ENCODE peak calls at places on chromosomes 2 and 18, in eight cellular contexts. S, B, I, W, N, H, Z and Q are unnamed samples.

GRCh38 chr2:164538250-164538866 is 82.9 kb downstream of the GRB14 start:
- DNase-seq in S (peak), B (peak), I (peak), W (no peak), N (peak), H (no peak), Z (no peak), Q (peak)

GRCh38 chr2:160275646-160276045 is 75.6 kb upstream of the ITGB6 start:
- DNase-seq in S (no peak), B (no peak), I (no peak), W (no peak), N (no peak), H (no peak), Z (no peak), Q (no peak)

GRCh38 chr2:134499307-134499706 is 219.5 kb downstream of the TMEM163 start:
- DNase-seq in S (no peak), B (no peak), I (no peak), W (no peak), N (no peak), H (no peak), Z (no peak), Q (no peak)

GRCh38 chr2:157178865-157179264 is 78.6 kb upstream of the GALNT5 start:
- DNase-seq in S (no peak), B (no peak), I (no peak), W (no peak), N (no peak), H (no peak), Z (no peak), Q (no peak)

GRCh38 chr2:128793414-128793813 is 474.7 kb upstream of the HS6ST1 start:
- DNase-seq in S (no peak), B (no peak), I (no peak), W (no peak), N (no peak), H (no peak), Z (no peak), Q (no peak)

GRCh38 chr18:23433360-23433759 is 19.7 kb upstream of the RIOK3 start:
- DNase-seq in S (no peak), B (no peak), I (no peak), W (no peak), N (no peak), H (no peak), Z (no peak), Q (peak)

GRCh38 chr2:603869-604268 is 73.3 kb downstream of the TMEM18 start:
- DNase-seq in S (no peak), B (peak), I (no peak), W (no peak), N (no peak), H (no peak), Z (no peak), Q (no peak)

GRCh38 chr2:100246163-100247145 is 75.8 kb downstream of the LONRF2 start:
- DNase-seq in S (peak), B (peak), I (no peak), W (no peak), N (no peak), H (no peak), Z (no peak), Q (no peak)

GRCh38 chr2:96772903-96773675 is 12.4 kb downstream of the CNNM4 start:
- DNase-seq in S (no peak), B (no peak), I (no peak), W (no peak), N (no peak), H (no peak), Z (no peak), Q (no peak)

GRCh38 chr2:165718811-165719210 is 75.2 kb downstream of the GALNT3 start:
- DNase-seq in S (no peak), B (no peak), I (no peak), W (no peak), N (no peak), H (no peak), Z (no peak), Q (no peak)

GRCh38 chr2:215517391-215517790 is 81.5 kb upstream of the FN1 start:
- DNase-seq in S (no peak), B (no peak), I (no peak), W (no peak), N (no peak), H (no peak), Z (no peak), Q (no peak)

GRCh38 chr2:120885311-120885710 is 149.6 kb downstream of the GLI2 start:
- DNase-seq in S (no peak), B (no peak), I (peak), W (no peak), N (no peak), H (no peak), Z (no peak), Q (no peak)

GRCh38 chr2:1598041-1598710 is 146.1 kb downstream of the PXDN start:
- DNase-seq in S (no peak), B (no peak), I (no peak), W (no peak), N (no peak), H (no peak), Z (no peak), Q (no peak)

GRCh38 chr2:188610827-188611226 is 319.2 kb downstream of the GULP1 start:
- DNase-seq in S (no peak), B (peak), I (no peak), W (no peak), N (no peak), H (no peak), Z (no peak), Q (peak)

GRCh38 chr2:145807978-145808377 is 1288.1 kb upstream of the ZEB2 start:
- DNase-seq in S (no peak), B (no peak), I (no peak), W (no peak), N (no peak), H (no peak), Z (no peak), Q (peak)

GRCh38 chr2:230921806-230922595 is 3.0 kb downstream of the GPR55 start:
- DNase-seq in S (no peak), B (no peak), I (no peak), W (no peak), N (no peak), H (no peak), Z (no peak), Q (peak)

GRCh38 chr2:230922951-230923717 is 1.9 kb downstream of the GPR55 start:
- DNase-seq in S (no peak), B (no peak), I (no peak), W (no peak), N (no peak), H (no peak), Z (no peak), Q (no peak)

GRCh38 chr2:230919681-230920080 is 5.4 kb downstream of the GPR55 start:
- DNase-seq in S (no peak), B (no peak), I (no peak), W (no peak), N (no peak), H (no peak), Z (no peak), Q (no peak)

GRCh38 chr2:230919240-230919639 is 5.8 kb downstream of the GPR55 start:
- DNase-seq in S (no peak), B (no peak), I (no peak), W (no peak), N (no peak), H (no peak), Z (no peak), Q (no peak)

GRCh38 chr2:230920167-230920566 is 4.9 kb downstream of the GPR55 start:
- DNase-seq in S (no peak), B (no peak), I (no peak), W (no peak), N (no peak), H (no peak), Z (no peak), Q (no peak)
- H3K4me3 ChIP-seq in S (no peak), B (no peak), I (no peak), W (no peak), N (no peak), H (no peak), Z (no peak), Q (no peak)

DNA sequence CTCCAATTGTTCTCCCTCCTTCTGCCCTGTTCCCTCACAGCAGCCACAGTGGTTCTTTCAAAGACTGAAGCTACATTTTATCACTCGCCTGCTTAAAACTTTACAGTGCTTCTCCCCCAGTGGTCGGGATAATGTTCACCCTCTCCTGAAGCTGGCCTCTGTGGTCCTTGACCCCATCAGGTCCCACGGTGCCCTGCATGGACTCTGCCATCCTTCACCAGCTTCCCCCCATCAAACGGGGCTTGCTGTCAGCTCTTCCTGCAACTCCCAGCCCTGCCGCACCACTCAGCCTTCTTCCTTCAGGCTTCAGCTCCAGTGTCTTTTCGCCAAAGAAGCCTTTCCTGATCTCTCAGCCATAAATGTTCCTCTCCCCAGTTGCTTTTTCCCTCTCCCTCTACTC is 118.1 kb downstream of the NEDD4L start:
- DNase-seq in S (no peak), B (no peak), I (no peak), W (no peak), N (no peak), H (no peak), Z (no peak), Q (no peak)
- H3K27ac ChIP-seq in S (no peak), B (no peak), I (no peak), W (no peak), N (no peak), H (no peak), Z (no peak), Q (no peak)

GRCh38 chr2:177211148-177211547 is 1.4 kb upstream of the HNRNPA3 start:
- DNase-seq in S (no peak), B (no peak), I (no peak), W (no peak), N (no peak), H (no peak), Z (no peak), Q (no peak)
- H3K4me3 ChIP-seq in S (peak), B (no peak), I (peak), W (peak), N (peak), H (no peak), Z (peak), Q (peak)

DNA sequence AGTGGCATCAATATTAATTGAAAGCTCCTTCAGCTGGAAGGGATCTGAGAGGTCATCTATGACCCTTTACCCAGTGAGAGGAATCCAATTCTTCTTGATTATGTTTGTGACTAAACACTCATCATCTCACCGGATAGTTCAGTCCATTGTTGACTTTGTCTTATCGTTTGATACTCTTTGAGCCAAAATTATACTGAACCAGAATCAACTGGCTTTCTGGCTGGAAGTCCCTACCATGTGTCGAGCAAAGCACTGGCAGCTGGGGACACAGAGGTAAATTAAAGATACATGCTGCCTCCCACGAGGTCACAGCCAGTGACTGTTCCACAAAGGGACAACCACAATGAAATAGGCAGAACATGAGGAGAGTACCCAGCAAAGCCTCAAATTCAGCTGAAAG is 91.4 kb upstream of the FHL2 start:
- DNase-seq in S (no peak), B (no peak), I (no peak), W (no peak), N (no peak), H (no peak), Z (no peak), Q (no peak)
- H3K27ac ChIP-seq in S (no peak), B (no peak), I (no peak), W (peak), N (no peak), H (no peak), Z (no peak), Q (no peak)

GRCh38 chr2:159155791-159156190 is 130.7 kb downstream of the WDSUB1 start:
- DNase-seq in S (no peak), B (no peak), I (no peak), W (no peak), N (no peak), H (no peak), Z (no peak), Q (no peak)
- H3K4me3 ChIP-seq in S (no peak), B (no peak), I (no peak), W (no peak), N (no peak), H (no peak), Z (no peak), Q (no peak)

DNA sequence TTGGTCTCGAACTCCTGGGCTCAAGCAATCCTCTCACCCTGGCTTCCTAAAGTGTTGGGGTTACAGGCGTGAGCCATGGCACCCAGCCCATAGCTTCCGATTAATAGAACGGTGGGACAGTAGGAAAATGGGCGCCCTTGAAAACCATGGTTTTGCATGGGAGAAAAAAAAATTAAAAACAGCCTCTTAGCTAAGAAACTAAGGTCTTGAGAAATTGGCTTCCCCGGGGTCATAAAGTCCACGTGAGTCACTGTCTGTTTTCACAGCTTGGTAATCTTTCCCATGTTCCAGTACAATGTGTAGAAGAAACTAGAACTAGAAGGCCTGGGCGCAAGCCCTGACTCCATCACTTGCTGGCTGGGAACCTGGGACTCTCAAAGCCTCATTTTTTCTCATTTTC is 20.7 kb downstream of the B3GNT2 start:
- DNase-seq in S (no peak), B (no peak), I (no peak), W (no peak), N (no peak), H (no peak), Z (no peak), Q (peak)
- H3K27ac ChIP-seq in S (no peak), B (no peak), I (no peak), W (peak), N (no peak), H (no peak), Z (no peak), Q (no peak)

GRCh38 chr2:237697586-237698337 is 70.4 kb downstream of the LRRFIP1 start:
- DNase-seq in S (peak), B (no peak), I (peak), W (no peak), N (no peak), H (no peak), Z (no peak), Q (no peak)

GRCh38 chr2:237698338-237698694 is 70.9 kb downstream of the LRRFIP1 start:
- DNase-seq in S (peak), B (no peak), I (peak), W (no peak), N (no peak), H (no peak), Z (no peak), Q (no peak)

GRCh38 chr2:237694423-237695194 is 67.2 kb downstream of the LRRFIP1 start:
- DNase-seq in S (peak), B (no peak), I (peak), W (no peak), N (no peak), H (no peak), Z (no peak), Q (no peak)

GRCh38 chr2:237695201-237695780 is 67.9 kb downstream of the LRRFIP1 start:
- DNase-seq in S (peak), B (no peak), I (peak), W (no peak), N (peak), H (no peak), Z (no peak), Q (peak)

DNA sequence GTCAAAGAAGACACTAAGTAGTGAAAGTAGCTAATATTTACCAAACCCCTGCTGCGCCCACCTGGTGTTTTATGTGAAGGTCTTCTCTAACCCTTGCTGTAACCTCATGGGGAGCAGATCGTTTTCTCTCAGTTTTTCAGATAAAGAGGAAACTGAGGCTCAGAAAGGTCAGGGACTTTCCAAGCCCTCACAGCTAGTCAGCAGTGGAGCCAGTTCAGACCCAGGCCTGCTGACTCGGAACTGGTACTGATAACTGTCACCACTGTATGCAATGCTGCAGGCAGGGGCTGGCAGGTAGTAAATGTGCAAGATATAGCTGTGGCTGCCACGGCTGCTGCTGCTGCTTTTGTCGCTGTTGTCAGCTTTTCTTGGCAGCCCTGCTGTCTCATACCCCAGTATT is 69.1 kb downstream of the LRRFIP1 start:
- DNase-seq in S (peak), B (no peak), I (peak), W (no peak), N (no peak), H (no peak), Z (no peak), Q (no peak)
- H3K4me3 ChIP-seq in S (peak), B (no peak), I (peak), W (no peak), N (no peak), H (peak), Z (peak), Q (no peak)

GRCh38 chr18:56316727-56317126 is 321.7 kb downstream of the TXNL1 start:
- DNase-seq in S (no peak), B (no peak), I (no peak), W (no peak), N (no peak), H (no peak), Z (no peak), Q (no peak)

GRCh38 chr18:56309104-56309503 is 329.3 kb downstream of the TXNL1 start:
- DNase-seq in S (no peak), B (no peak), I (no peak), W (no peak), N (no peak), H (no peak), Z (no peak), Q (no peak)

GRCh38 chr18:56312554-56312953 is 325.8 kb downstream of the TXNL1 start:
- DNase-seq in S (no peak), B (no peak), I (no peak), W (no peak), N (no peak), H (no peak), Z (no peak), Q (no peak)

GRCh38 chr18:56315363-56315762 is 323.0 kb downstream of the TXNL1 start:
- DNase-seq in S (no peak), B (no peak), I (no peak), W (no peak), N (peak), H (no peak), Z (no peak), Q (no peak)

GRCh38 chr18:56314396-56314795 is 324.0 kb downstream of the TXNL1 start:
- DNase-seq in S (no peak), B (peak), I (no peak), W (no peak), N (no peak), H (no peak), Z (no peak), Q (peak)
- H3K27ac ChIP-seq in S (no peak), B (no peak), I (no peak), W (no peak), N (no peak), H (no peak), Z (no peak), Q (no peak)

DNA sequence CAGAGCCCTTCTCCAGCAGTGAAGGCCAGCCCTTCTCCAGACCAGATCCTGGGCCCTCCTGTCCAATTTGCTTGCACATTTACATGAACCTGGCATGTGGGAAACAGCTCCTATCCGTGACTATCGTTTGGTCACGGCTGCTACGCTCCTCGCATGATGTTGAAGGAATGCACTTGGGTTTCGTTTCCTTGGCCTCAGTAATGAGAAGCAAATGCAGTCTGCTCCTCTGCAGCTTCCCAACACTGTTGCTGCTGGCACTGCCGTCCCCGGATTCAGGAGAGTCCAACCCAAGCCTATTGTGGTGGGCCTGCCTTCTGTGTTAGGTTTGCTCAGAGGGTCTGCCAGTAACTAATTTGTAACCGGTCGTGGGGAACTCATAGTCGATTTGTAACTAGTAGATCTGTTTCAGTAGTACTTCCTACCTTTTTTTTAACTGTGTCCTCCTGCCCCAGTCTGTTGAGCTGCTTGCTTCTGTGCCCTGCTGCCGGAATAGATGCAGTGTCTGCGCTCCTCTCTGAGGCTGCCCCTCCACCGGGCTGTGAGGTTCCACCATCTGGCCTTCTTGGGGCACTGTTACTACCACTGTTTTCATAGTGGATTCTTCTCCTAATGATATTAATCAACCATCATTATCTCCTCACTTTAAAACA is 58.4 kb downstream of the WDSUB1 start:
- DNase-seq in S (no peak), B (no peak), I (no peak), W (no peak), N (no peak), H (no peak), Z (no peak), Q (no peak)
- H3K4me3 ChIP-seq in S (no peak), B (no peak), I (no peak), W (no peak), N (no peak), H (no peak), Z (no peak), Q (no peak)

GRCh38 chr2:123164216-123164615 is 860.9 kb upstream of the CNTNAP5 start:
- DNase-seq in S (no peak), B (no peak), I (no peak), W (no peak), N (no peak), H (no peak), Z (no peak), Q (no peak)

GRCh38 chr2:123162400-123163016 is 862.6 kb upstream of the CNTNAP5 start:
- DNase-seq in S (no peak), B (no peak), I (no peak), W (no peak), N (no peak), H (no peak), Z (no peak), Q (no peak)

DNA sequence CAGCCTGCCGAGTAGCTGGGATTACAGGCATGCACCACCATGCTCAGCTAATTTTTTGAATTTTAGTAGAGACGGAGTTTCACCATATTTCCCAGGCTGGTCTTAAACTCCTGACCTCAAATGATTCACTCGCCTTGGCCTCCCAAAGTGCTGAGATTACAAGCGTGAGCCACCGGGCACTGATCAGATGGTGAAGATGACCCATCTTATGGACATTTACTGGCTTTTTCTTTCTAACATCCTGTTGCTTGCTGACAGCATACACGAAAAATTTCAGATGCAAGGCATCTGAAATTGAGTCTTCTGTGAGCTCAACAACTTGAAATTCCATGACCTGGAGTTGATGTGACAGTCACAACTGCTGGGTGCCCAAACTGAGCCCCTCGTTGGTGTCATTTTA is 859.5 kb upstream of the CNTNAP5 start:
- DNase-seq in S (no peak), B (no peak), I (no peak), W (no peak), N (no peak), H (no peak), Z (no peak), Q (no peak)
- H3K27ac ChIP-seq in S (no peak), B (no peak), I (no peak), W (no peak), N (no peak), H (no peak), Z (no peak), Q (no peak)